ENCODE peak calls at places on chromosome 3, in five cellular contexts. One of them, this sample, is unnamed.

GRCh38 chr3:52041118-52041847 is 15.1 kb downstream of the DUSP7 start:
- DNase-seq in activated CD8-positive, alpha-beta memory T cell treated with anti-CD3 and anti-CD28 coated beads for 4 hours: no peak
- DNase-seq in H4: no peak
- DNase-seq in A172: no peak
- DNase-seq in activated T-cell treated with anti-CD3 and anti-CD28 coated beads, Interleukin-2, amount 50 U/mL, for 72 hours: no peak
- DNase-seq in this sample: no peak

GRCh38 chr3:12451481-12451880 is 32.8 kb upstream of the TSEN2 start:
- DNase-seq in activated CD8-positive, alpha-beta memory T cell treated with anti-CD3 and anti-CD28 coated beads for 4 hours: no peak
- DNase-seq in H4: no peak
- DNase-seq in A172: no peak
- DNase-seq in activated T-cell treated with anti-CD3 and anti-CD28 coated beads, Interleukin-2, amount 50 U/mL, for 72 hours: no peak
- DNase-seq in this sample: no peak

GRCh38 chr3:73586190-73586589 is 38.6 kb downstream of the PDZRN3 start:
- DNase-seq in activated CD8-positive, alpha-beta memory T cell treated with anti-CD3 and anti-CD28 coated beads for 4 hours: no peak
- DNase-seq in H4: no peak
- DNase-seq in A172: no peak
- DNase-seq in activated T-cell treated with anti-CD3 and anti-CD28 coated beads, Interleukin-2, amount 50 U/mL, for 72 hours: no peak
- DNase-seq in this sample: no peak

GRCh38 chr3:51106242-51106876 is 278.7 kb upstream of the MANF start:
- DNase-seq in activated CD8-positive, alpha-beta memory T cell treated with anti-CD3 and anti-CD28 coated beads for 4 hours: no peak
- DNase-seq in H4: no peak
- DNase-seq in A172: no peak
- DNase-seq in activated T-cell treated with anti-CD3 and anti-CD28 coated beads, Interleukin-2, amount 50 U/mL, for 72 hours: no peak
- DNase-seq in this sample: no peak

GRCh38 chr3:153026026-153026425 is 136.0 kb upstream of the RAP2B start:
- DNase-seq in activated CD8-positive, alpha-beta memory T cell treated with anti-CD3 and anti-CD28 coated beads for 4 hours: no peak
- DNase-seq in H4: peak
- DNase-seq in A172: peak
- DNase-seq in activated T-cell treated with anti-CD3 and anti-CD28 coated beads, Interleukin-2, amount 50 U/mL, for 72 hours: no peak
- DNase-seq in this sample: no peak

GRCh38 chr3:97823503-97824004 is 1.7 kb downstream of the CRYBG3 start:
- DNase-seq in activated CD8-positive, alpha-beta memory T cell treated with anti-CD3 and anti-CD28 coated beads for 4 hours: no peak
- DNase-seq in H4: no peak
- DNase-seq in A172: no peak
- DNase-seq in activated T-cell treated with anti-CD3 and anti-CD28 coated beads, Interleukin-2, amount 50 U/mL, for 72 hours: no peak
- DNase-seq in this sample: no peak

GRCh38 chr3:129507181-129507831 is 21.1 kb upstream of the RHO start:
- DNase-seq in activated CD8-positive, alpha-beta memory T cell treated with anti-CD3 and anti-CD28 coated beads for 4 hours: no peak
- DNase-seq in H4: no peak
- DNase-seq in A172: no peak
- DNase-seq in activated T-cell treated with anti-CD3 and anti-CD28 coated beads, Interleukin-2, amount 50 U/mL, for 72 hours: no peak
- DNase-seq in this sample: no peak

GRCh38 chr3:134794950-134795775 is at the start of gene EPHB1:
- DNase-seq in activated CD8-positive, alpha-beta memory T cell treated with anti-CD3 and anti-CD28 coated beads for 4 hours: no peak
- DNase-seq in H4: peak
- DNase-seq in A172: peak
- DNase-seq in activated T-cell treated with anti-CD3 and anti-CD28 coated beads, Interleukin-2, amount 50 U/mL, for 72 hours: peak
- DNase-seq in this sample: peak

GRCh38 chr3:47825590-47825989 is 22.7 kb downstream of the DHX30 start:
- DNase-seq in activated CD8-positive, alpha-beta memory T cell treated with anti-CD3 and anti-CD28 coated beads for 4 hours: no peak
- DNase-seq in H4: no peak
- DNase-seq in A172: no peak
- DNase-seq in activated T-cell treated with anti-CD3 and anti-CD28 coated beads, Interleukin-2, amount 50 U/mL, for 72 hours: no peak
- DNase-seq in this sample: no peak

GRCh38 chr3:126826693-126827092 is 122.7 kb downstream of the CHCHD6 start:
- DNase-seq in activated CD8-positive, alpha-beta memory T cell treated with anti-CD3 and anti-CD28 coated beads for 4 hours: no peak
- DNase-seq in H4: no peak
- DNase-seq in A172: no peak
- DNase-seq in activated T-cell treated with anti-CD3 and anti-CD28 coated beads, Interleukin-2, amount 50 U/mL, for 72 hours: no peak
- DNase-seq in this sample: no peak

GRCh38 chr3:160409812-160410610 is 10.6 kb downstream of the SMC4 start:
- DNase-seq in activated CD8-positive, alpha-beta memory T cell treated with anti-CD3 and anti-CD28 coated beads for 4 hours: no peak
- DNase-seq in H4: no peak
- DNase-seq in A172: no peak
- DNase-seq in activated T-cell treated with anti-CD3 and anti-CD28 coated beads, Interleukin-2, amount 50 U/mL, for 72 hours: no peak
- DNase-seq in this sample: no peak

GRCh38 chr3:27591811-27592210 is 107.6 kb upstream of the SLC4A7 start:
- DNase-seq in activated CD8-positive, alpha-beta memory T cell treated with anti-CD3 and anti-CD28 coated beads for 4 hours: no peak
- DNase-seq in H4: no peak
- DNase-seq in A172: no peak
- DNase-seq in activated T-cell treated with anti-CD3 and anti-CD28 coated beads, Interleukin-2, amount 50 U/mL, for 72 hours: peak
- DNase-seq in this sample: no peak

GRCh38 chr3:108067768-108068167 is 23.1 kb downstream of the CD47 start:
- DNase-seq in activated CD8-positive, alpha-beta memory T cell treated with anti-CD3 and anti-CD28 coated beads for 4 hours: no peak
- DNase-seq in H4: no peak
- DNase-seq in A172: no peak
- DNase-seq in activated T-cell treated with anti-CD3 and anti-CD28 coated beads, Interleukin-2, amount 50 U/mL, for 72 hours: no peak
- DNase-seq in this sample: no peak

GRCh38 chr3:164194842-164195241 is 883.5 kb downstream of the SI start:
- DNase-seq in activated CD8-positive, alpha-beta memory T cell treated with anti-CD3 and anti-CD28 coated beads for 4 hours: no peak
- DNase-seq in H4: no peak
- DNase-seq in A172: no peak
- DNase-seq in activated T-cell treated with anti-CD3 and anti-CD28 coated beads, Interleukin-2, amount 50 U/mL, for 72 hours: no peak
- DNase-seq in this sample: no peak

GRCh38 chr3:78253860-78254259 is 1214.0 kb downstream of the ROBO2 start:
- DNase-seq in activated CD8-positive, alpha-beta memory T cell treated with anti-CD3 and anti-CD28 coated beads for 4 hours: no peak
- DNase-seq in H4: no peak
- DNase-seq in A172: no peak
- DNase-seq in activated T-cell treated with anti-CD3 and anti-CD28 coated beads, Interleukin-2, amount 50 U/mL, for 72 hours: no peak
- DNase-seq in this sample: no peak

GRCh38 chr3:191753186-191753585 is 292.2 kb downstream of the PYDC2 start:
- DNase-seq in activated CD8-positive, alpha-beta memory T cell treated with anti-CD3 and anti-CD28 coated beads for 4 hours: no peak
- DNase-seq in H4: no peak
- DNase-seq in A172: peak
- DNase-seq in activated T-cell treated with anti-CD3 and anti-CD28 coated beads, Interleukin-2, amount 50 U/mL, for 72 hours: no peak
- DNase-seq in this sample: no peak

GRCh38 chr3:14780927-14781507 is 37.7 kb upstream of the FGD5 start:
- DNase-seq in activated CD8-positive, alpha-beta memory T cell treated with anti-CD3 and anti-CD28 coated beads for 4 hours: no peak
- DNase-seq in H4: peak
- DNase-seq in A172: peak
- DNase-seq in activated T-cell treated with anti-CD3 and anti-CD28 coated beads, Interleukin-2, amount 50 U/mL, for 72 hours: peak
- DNase-seq in this sample: peak

GRCh38 chr3:33001889-33002288 is 50.4 kb downstream of the CCR4 start:
- DNase-seq in activated CD8-positive, alpha-beta memory T cell treated with anti-CD3 and anti-CD28 coated beads for 4 hours: no peak
- DNase-seq in H4: no peak
- DNase-seq in A172: no peak
- DNase-seq in activated T-cell treated with anti-CD3 and anti-CD28 coated beads, Interleukin-2, amount 50 U/mL, for 72 hours: no peak
- DNase-seq in this sample: no peak

GRCh38 chr3:20104167-20104661 is 64.0 kb downstream of the KAT2B start:
- DNase-seq in activated CD8-positive, alpha-beta memory T cell treated with anti-CD3 and anti-CD28 coated beads for 4 hours: peak
- DNase-seq in H4: peak
- DNase-seq in A172: no peak
- DNase-seq in activated T-cell treated with anti-CD3 and anti-CD28 coated beads, Interleukin-2, amount 50 U/mL, for 72 hours: peak
- DNase-seq in this sample: no peak

GRCh38 chr3:167816953-167817352 is 81.4 kb downstream of the SERPINI1 start:
- DNase-seq in activated CD8-positive, alpha-beta memory T cell treated with anti-CD3 and anti-CD28 coated beads for 4 hours: no peak
- DNase-seq in H4: no peak
- DNase-seq in A172: no peak
- DNase-seq in activated T-cell treated with anti-CD3 and anti-CD28 coated beads, Interleukin-2, amount 50 U/mL, for 72 hours: no peak
- DNase-seq in this sample: no peak

GRCh38 chr3:16897254-16897926 is 12.6 kb downstream of the PLCL2 start:
- DNase-seq in activated CD8-positive, alpha-beta memory T cell treated with anti-CD3 and anti-CD28 coated beads for 4 hours: no peak
- DNase-seq in H4: no peak
- DNase-seq in A172: peak
- DNase-seq in activated T-cell treated with anti-CD3 and anti-CD28 coated beads, Interleukin-2, amount 50 U/mL, for 72 hours: peak
- DNase-seq in this sample: no peak

GRCh38 chr3:110881069-110881468 is 190.5 kb upstream of the NECTIN3 start:
- DNase-seq in activated CD8-positive, alpha-beta memory T cell treated with anti-CD3 and anti-CD28 coated beads for 4 hours: no peak
- DNase-seq in H4: peak
- DNase-seq in A172: peak
- DNase-seq in activated T-cell treated with anti-CD3 and anti-CD28 coated beads, Interleukin-2, amount 50 U/mL, for 72 hours: peak
- DNase-seq in this sample: no peak

GRCh38 chr3:196942915-196943277 is 568 bp upstream of the NCBP2 start:
- DNase-seq in activated CD8-positive, alpha-beta memory T cell treated with anti-CD3 and anti-CD28 coated beads for 4 hours: no peak
- DNase-seq in H4: no peak
- DNase-seq in A172: no peak
- DNase-seq in activated T-cell treated with anti-CD3 and anti-CD28 coated beads, Interleukin-2, amount 50 U/mL, for 72 hours: no peak
- DNase-seq in this sample: no peak

GRCh38 chr3:126745760-126746394 is 41.8 kb downstream of the CHCHD6 start:
- DNase-seq in activated CD8-positive, alpha-beta memory T cell treated with anti-CD3 and anti-CD28 coated beads for 4 hours: no peak
- DNase-seq in H4: no peak
- DNase-seq in A172: peak
- DNase-seq in activated T-cell treated with anti-CD3 and anti-CD28 coated beads, Interleukin-2, amount 50 U/mL, for 72 hours: no peak
- DNase-seq in this sample: no peak

GRCh38 chr3:104952587-104952986 is 414.1 kb upstream of the ALCAM start:
- DNase-seq in activated CD8-positive, alpha-beta memory T cell treated with anti-CD3 and anti-CD28 coated beads for 4 hours: no peak
- DNase-seq in H4: peak
- DNase-seq in A172: peak
- DNase-seq in activated T-cell treated with anti-CD3 and anti-CD28 coated beads, Interleukin-2, amount 50 U/mL, for 72 hours: no peak
- DNase-seq in this sample: no peak

GRCh38 chr3:191282262-191283215 is 46.7 kb upstream of the CCDC50 start:
- DNase-seq in activated CD8-positive, alpha-beta memory T cell treated with anti-CD3 and anti-CD28 coated beads for 4 hours: no peak
- DNase-seq in H4: no peak
- DNase-seq in A172: no peak
- DNase-seq in activated T-cell treated with anti-CD3 and anti-CD28 coated beads, Interleukin-2, amount 50 U/mL, for 72 hours: no peak
- DNase-seq in this sample: no peak

GRCh38 chr3:188978772-188979171 is 193.0 kb upstream of the TPRG1 start:
- DNase-seq in activated CD8-positive, alpha-beta memory T cell treated with anti-CD3 and anti-CD28 coated beads for 4 hours: no peak
- DNase-seq in H4: peak
- DNase-seq in A172: peak
- DNase-seq in activated T-cell treated with anti-CD3 and anti-CD28 coated beads, Interleukin-2, amount 50 U/mL, for 72 hours: no peak
- DNase-seq in this sample: no peak

GRCh38 chr3:197891-198491 is 1.4 kb downstream of the CHL1 start:
- DNase-seq in activated CD8-positive, alpha-beta memory T cell treated with anti-CD3 and anti-CD28 coated beads for 4 hours: no peak
- DNase-seq in H4: no peak
- DNase-seq in A172: no peak
- DNase-seq in activated T-cell treated with anti-CD3 and anti-CD28 coated beads, Interleukin-2, amount 50 U/mL, for 72 hours: no peak
- DNase-seq in this sample: no peak

GRCh38 chr3:117473981-117474563 is 764.5 kb downstream of the TUSC7 start:
- DNase-seq in activated CD8-positive, alpha-beta memory T cell treated with anti-CD3 and anti-CD28 coated beads for 4 hours: no peak
- DNase-seq in H4: no peak
- DNase-seq in A172: no peak
- DNase-seq in activated T-cell treated with anti-CD3 and anti-CD28 coated beads, Interleukin-2, amount 50 U/mL, for 72 hours: no peak
- DNase-seq in this sample: peak

GRCh38 chr3:188296761-188297689 is 143.1 kb downstream of the LPP start:
- DNase-seq in activated CD8-positive, alpha-beta memory T cell treated with anti-CD3 and anti-CD28 coated beads for 4 hours: no peak
- DNase-seq in H4: peak
- DNase-seq in A172: peak
- DNase-seq in activated T-cell treated with anti-CD3 and anti-CD28 coated beads, Interleukin-2, amount 50 U/mL, for 72 hours: no peak
- DNase-seq in this sample: no peak

GRCh38 chr3:43373588-43373935 is 87.2 kb downstream of the SNRK start:
- DNase-seq in activated CD8-positive, alpha-beta memory T cell treated with anti-CD3 and anti-CD28 coated beads for 4 hours: no peak
- DNase-seq in H4: no peak
- DNase-seq in A172: peak
- DNase-seq in activated T-cell treated with anti-CD3 and anti-CD28 coated beads, Interleukin-2, amount 50 U/mL, for 72 hours: no peak
- DNase-seq in this sample: no peak

GRCh38 chr3:5239602-5240001 is 52.1 kb downstream of the EDEM1 start:
- DNase-seq in activated CD8-positive, alpha-beta memory T cell treated with anti-CD3 and anti-CD28 coated beads for 4 hours: no peak
- DNase-seq in H4: peak
- DNase-seq in A172: peak
- DNase-seq in activated T-cell treated with anti-CD3 and anti-CD28 coated beads, Interleukin-2, amount 50 U/mL, for 72 hours: no peak
- DNase-seq in this sample: no peak